ENCODE peak calls at places on chromosomes 12 and 14, in seven cellular contexts. R is CD8-positive, alpha-beta T cell; U is GOT3; W is heart right ventricle; E is anterior cingulate cortex; X is stromal cell of bone marrow; S is iris pigment epithelial cell. Q is an unnamed sample.

GRCh38 chr12:95859344-95859816 is 628 bp downstream of the SNRPF start:
- DNase-seq in R (no peak), U (no peak), W (no peak), E (no peak), X (no peak), S (peak), Q (no peak)

GRCh38 chr14:54364555-54365415 is 32.0 kb upstream of the CDKN3 start:
- DNase-seq in R (no peak), U (no peak), W (peak), E (no peak), X (peak), S (peak), Q (peak)

GRCh38 chr12:96500686-96501085 is 11.3 kb downstream of the CFAP54 start:
- DNase-seq in R (no peak), U (no peak), W (no peak), E (no peak), X (no peak), S (peak), Q (no peak)

GRCh38 chr12:86158956-86159355 is 97.2 kb downstream of the MGAT4C start:
- DNase-seq in R (no peak), U (no peak), W (no peak), E (no peak), X (no peak), S (peak), Q (no peak)

GRCh38 chr12:31485570-31485969 is 105.4 kb downstream of the DENND5B start:
- DNase-seq in R (no peak), U (no peak), W (no peak), E (no peak), X (no peak), S (no peak), Q (peak)

GRCh38 chr14:26444745-26445144 is 153.1 kb downstream of the NOVA1 start:
- DNase-seq in R (no peak), U (no peak), W (no peak), E (no peak), X (no peak), S (peak), Q (no peak)

GRCh38 chr12:27711312-27711682 is 665 bp downstream of the MRPS35 start:
- DNase-seq in R (no peak), U (no peak), W (no peak), E (no peak), X (no peak), S (peak), Q (no peak)

GRCh38 chr12:77062846-77063461 is 2.4 kb downstream of the E2F7 start:
- DNase-seq in R (no peak), U (no peak), W (peak), E (no peak), X (no peak), S (peak), Q (peak)

GRCh38 chr12:29674463-29674862 is 109.3 kb downstream of the TMTC1 start:
- DNase-seq in R (no peak), U (no peak), W (no peak), E (no peak), X (no peak), S (no peak), Q (no peak)

GRCh38 chr12:105882404-105882803 is 256.4 kb downstream of the NUAK1 start:
- DNase-seq in R (no peak), U (no peak), W (peak), E (peak), X (peak), S (peak), Q (no peak)

GRCh38 chr12:55829967-55830600 is 697 bp upstream of the DNAJC14 start:
- DNase-seq in R (peak), U (no peak), W (peak), E (no peak), X (no peak), S (peak), Q (no peak)

GRCh38 chr14:79552778-79553177 is 658.5 kb downstream of the DIO2 start:
- DNase-seq in R (no peak), U (no peak), W (no peak), E (no peak), X (no peak), S (no peak), Q (no peak)

GRCh38 chr14:34181308-34181707 is 230.4 kb upstream of the EGLN3 start:
- DNase-seq in R (no peak), U (no peak), W (no peak), E (no peak), X (no peak), S (no peak), Q (no peak)

GRCh38 chr14:75274045-75274898 is 4.4 kb upstream of the FOS start:
- DNase-seq in R (no peak), U (no peak), W (no peak), E (no peak), X (no peak), S (no peak), Q (no peak)

GRCh38 chr14:98093111-98093510 is 1178.9 kb downstream of the BCL11B start:
- DNase-seq in R (no peak), U (no peak), W (no peak), E (no peak), X (no peak), S (no peak), Q (no peak)

GRCh38 chr12:95073698-95074520 is 491 bp upstream of the NR2C1 start:
- DNase-seq in R (no peak), U (no peak), W (no peak), E (no peak), X (no peak), S (no peak), Q (no peak)

GRCh38 chr12:30964896-30965612 is 38.5 kb downstream of the TSPAN11 start:
- DNase-seq in R (no peak), U (no peak), W (no peak), E (no peak), X (no peak), S (no peak), Q (no peak)

GRCh38 chr12:128791395-128792322 is 32.1 kb downstream of the SLC15A4 start:
- DNase-seq in R (no peak), U (no peak), W (no peak), E (no peak), X (no peak), S (no peak), Q (no peak)

GRCh38 chr14:20400965-20401593 is 12.2 kb downstream of the TEP1 start:
- DNase-seq in R (no peak), U (no peak), W (no peak), E (no peak), X (no peak), S (peak), Q (no peak)

GRCh38 chr12:121543786-121544185 is 37.0 kb downstream of the KDM2B start:
- DNase-seq in R (no peak), U (no peak), W (no peak), E (no peak), X (no peak), S (no peak), Q (no peak)

GRCh38 chr12:2543801-2544200 is 251.0 kb upstream of the FKBP4 start:
- DNase-seq in R (no peak), U (no peak), W (no peak), E (no peak), X (no peak), S (no peak), Q (no peak)

GRCh38 chr12:53500119-53500775 is 836 bp upstream of the TARBP2 start:
- DNase-seq in R (no peak), U (no peak), W (peak), E (no peak), X (peak), S (peak), Q (no peak)

GRCh38 chr12:122310636-122311035 is 44.3 kb upstream of the VPS33A start:
- DNase-seq in R (no peak), U (no peak), W (no peak), E (no peak), X (no peak), S (no peak), Q (no peak)

GRCh38 chr14:90758959-90759358 is 57.3 kb downstream of the TTC7B start:
- DNase-seq in R (no peak), U (no peak), W (peak), E (no peak), X (peak), S (no peak), Q (no peak)

GRCh38 chr14:73424453-73424852 is 33.9 kb downstream of the NUMB start:
- DNase-seq in R (no peak), U (no peak), W (no peak), E (no peak), X (no peak), S (peak), Q (no peak)

GRCh38 chr12:115857160-115857920 is 420.2 kb downstream of the MED13L start:
- DNase-seq in R (no peak), U (no peak), W (no peak), E (no peak), X (no peak), S (no peak), Q (no peak)